ENCODE peak calls at places on chromosomes 2 and 18, in nine cellular contexts. M is mammary epithelial cell, O is brain microvascular endothelial cell, K is neural progenitor cell, B is Peyer's patch, Z is A549, W is tibial artery, U is right lobe of liver, E is lower lobe of right lung. N is an unnamed sample.

GRCh38 chr2:131044078-131044756 is 49.0 kb downstream of the FAM168B start:
- DNase-seq in O (no peak), E (peak), K (no peak), Z (no peak), B (no peak), W (no peak), U (no peak), M (no peak), N (no peak)

GRCh38 chr2:85326406-85326945 is 1.3 kb downstream of the TGOLN2 start:
- DNase-seq in E (no peak), U (no peak), K (no peak), Z (no peak), O (no peak), M (peak), B (peak), W (peak), N (no peak)

GRCh38 chr2:43605079-43605655 is 9.3 kb upstream of the THADA start:
- DNase-seq in B (no peak), O (peak), K (peak), M (peak), E (no peak), U (peak), W (no peak), Z (peak), N (no peak)

GRCh38 chr2:238286551-238286950 is 1.9 kb downstream of the PER2 start:
- DNase-seq in B (peak), K (no peak), Z (no peak), M (peak), U (peak), O (peak), W (peak), E (peak), N (peak)

GRCh38 chr2:127674241-127675209 is 805 bp downstream of the LIMS2 start:
- DNase-seq in B (no peak), O (no peak), K (peak), M (no peak), E (no peak), W (peak), Z (peak), U (peak), N (no peak)

GRCh38 chr2:39114771-39115170 is 6.1 kb downstream of the SOS1 start:
- DNase-seq in W (no peak), U (no peak), O (peak), K (no peak), E (no peak), Z (no peak), B (no peak), M (no peak), N (no peak)

GRCh38 chr2:219987830-219988229 is 360.4 kb downstream of the SLC4A3 start:
- DNase-seq in M (peak), B (no peak), O (peak), W (no peak), Z (peak), K (no peak), U (no peak), E (no peak), N (peak)

GRCh38 chr2:231701456-231702373 is 6.6 kb upstream of the PTMA start:
- DNase-seq in W (no peak), Z (no peak), K (peak), M (peak), U (peak), B (no peak), O (no peak), E (peak), N (peak)

GRCh38 chr2:9975328-9975727 is 23.8 kb downstream of the GRHL1 start:
- DNase-seq in M (no peak), U (no peak), W (no peak), O (no peak), K (no peak), B (no peak), Z (no peak), E (peak), N (peak)

GRCh38 chr2:119255760-119256573 is 32.3 kb downstream of the STEAP3 start:
- DNase-seq in E (no peak), W (no peak), O (peak), B (no peak), K (peak), U (no peak), Z (peak), M (peak), N (no peak)

GRCh38 chr18:50011813-50012445 is 183.0 kb downstream of the MYO5B start:
- DNase-seq in K (no peak), M (peak), O (peak), E (no peak), Z (no peak), U (no peak), W (no peak), B (no peak), N (no peak)
- H3K27ac ChIP-seq in K (no peak), M (no peak), O (no peak), E (peak), Z (no peak), U (no peak), W (peak), B (no peak), N (no peak)

DNA sequence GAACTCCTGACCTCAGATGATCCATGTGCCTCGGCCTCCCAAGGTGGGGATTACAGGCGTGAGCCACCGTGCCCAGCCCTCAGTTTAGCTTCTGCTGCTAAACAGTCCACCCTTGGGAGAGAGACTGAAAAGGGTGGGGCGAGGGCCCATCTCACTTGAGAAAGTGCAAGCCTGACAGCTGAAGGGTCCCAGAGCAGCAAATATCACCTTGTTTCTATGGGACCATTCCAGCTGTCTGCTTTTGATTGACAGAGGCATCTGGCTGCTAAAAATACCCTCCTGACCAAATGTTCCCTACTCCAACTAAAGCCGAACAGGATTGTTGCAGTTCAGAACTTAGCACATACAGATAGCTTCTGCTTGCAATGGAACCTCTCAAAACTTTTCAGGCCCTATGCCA is 436 bp upstream of the SMYD1 start:
- DNase-seq in E (no peak), U (no peak), B (no peak), O (no peak), Z (no peak), M (no peak), K (no peak), W (no peak), N (no peak)
- H3K4me3 ChIP-seq in E (no peak), U (no peak), B (no peak), O (no peak), Z (no peak), M (no peak), K (no peak), W (no peak), N (no peak)

GRCh38 chr18:8478968-8479370 is 130.3 kb upstream of the RAB12 start:
- DNase-seq in W (no peak), B (no peak), K (no peak), Z (no peak), U (no peak), M (no peak), O (no peak), E (no peak), N (no peak)
- TF ChIP-seq CTCF in W (peak), B (no peak), K (no peak), Z (no peak), U (no peak), M (no peak), O (no peak), E (no peak), N (no peak)

GRCh38 chr2:120320318-120320851 is 25.6 kb upstream of the INHBB start:
- DNase-seq in O (no peak), Z (no peak), B (no peak), U (no peak), K (no peak), E (peak), W (no peak), M (peak), N (no peak)
- H3K27ac ChIP-seq in O (no peak), Z (no peak), B (no peak), U (no peak), K (no peak), E (no peak), W (no peak), M (no peak), N (no peak)

DNA sequence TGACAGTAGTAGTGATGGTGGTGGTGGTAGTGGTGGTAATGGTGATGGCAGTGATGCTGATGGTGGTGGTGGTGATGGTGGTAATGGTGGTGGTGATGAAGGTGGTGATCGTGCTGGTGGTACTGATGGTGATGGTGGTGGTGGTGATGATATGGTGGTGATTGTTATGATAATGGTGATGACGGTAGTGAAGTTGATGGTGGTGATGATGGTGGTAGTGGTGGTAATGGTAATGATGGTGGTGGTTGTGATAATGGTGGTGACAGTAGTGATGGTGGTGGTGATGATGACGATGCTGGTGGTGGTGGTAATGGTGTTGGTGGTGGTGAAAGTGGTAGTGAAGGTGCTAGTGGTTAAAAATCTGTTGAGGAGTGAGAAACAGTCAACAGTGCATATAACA is 125.6 kb downstream of the AFF3 start:
- DNase-seq in K (no peak), U (no peak), W (no peak), M (no peak), Z (no peak), O (no peak), E (no peak), B (no peak), N (no peak)
- H3K4me3 ChIP-seq in K (no peak), U (no peak), W (no peak), M (no peak), Z (no peak), O (no peak), E (no peak), B (no peak), N (no peak)

GRCh38 chr2:44623622-44624351 is 262.0 kb downstream of the CAMKMT start:
- DNase-seq in K (no peak), M (no peak), E (no peak), W (no peak), B (no peak), O (no peak), Z (no peak), U (no peak), N (no peak)
- TF ChIP-seq CTCF in K (peak), M (no peak), E (no peak), W (no peak), B (no peak), O (no peak), Z (no peak), U (no peak), N (no peak)

N was measured in body of pancreas.